ENCODE peak calls at places on chromosomes 7 and 10, in eight cellular contexts. A is myocyte; G is fibroblast of mammary gland; B is stimulated activated naive CD8-positive, alpha-beta T cell treated with anti-CD3 and anti-CD28 coated beads, Interleukin-15, Interleukin-2, amounts not matched to agents 100 U/mL and 50 U/mL, for 24 hours; U is activated CD4-positive, alpha-beta T cell treated with anti-CD3 and anti-CD28 coated beads for 48 hours; P is T follicular helper cell; N is H54; C is psoas muscle. R is an unnamed sample.

GRCh38 chr7:55140221-55140980 is 121.6 kb downstream of the EGFR start:
- DNase-seq in A (peak; percentile 81), G (peak; percentile 90), B (no peak), U (no peak), P (no peak), N (no peak), C (no peak), R (no peak)

GRCh38 chr10:60456053-60456452 is 66.4 kb upstream of the ANK3 start:
- DNase-seq in A (no peak), G (peak; percentile 51), B (no peak), U (peak; percentile 7), P (no peak), N (no peak), C (no peak), R (no peak)

GRCh38 chr10:33859319-33860022 is 525.0 kb upstream of the NRP1 start:
- DNase-seq in A (no peak), G (no peak), B (no peak), U (no peak), P (no peak), N (no peak), C (no peak), R (no peak)

GRCh38 chr7:107815254-107815882 is 12.3 kb upstream of the SLC26A3 start:
- DNase-seq in A (no peak), G (peak; percentile 3), B (no peak), U (peak; percentile 39), P (no peak), N (no peak), C (no peak), R (no peak)

GRCh38 chr7:365593-365992 is 75.6 kb downstream of the FOXL3 start:
- DNase-seq in A (no peak), G (no peak), B (no peak), U (no peak), P (no peak), N (no peak), C (no peak), R (no peak)

GRCh38 chr10:69383485-69384089 is 33.1 kb downstream of the TACR2 start:
- DNase-seq in A (peak; percentile 88), G (peak; percentile 88), B (no peak), U (no peak), P (no peak), N (peak; percentile 56), C (peak; percentile 61), R (no peak)

GRCh38 chr7:28862876-28863275 is 95.3 kb downstream of the TRIL start:
- DNase-seq in A (no peak), G (no peak), B (no peak), U (no peak), P (no peak), N (no peak), C (no peak), R (no peak)

GRCh38 chr10:117503170-117503885 is 39.2 kb upstream of the EMX2 start:
- DNase-seq in A (peak; percentile 59), G (peak; percentile 18), B (no peak), U (no peak), P (no peak), N (no peak), C (no peak), R (no peak)

GRCh38 chr10:117418121-117418520 is 42.9 kb upstream of the PDZD8 start:
- DNase-seq in A (no peak), G (no peak), B (no peak), U (no peak), P (no peak), N (no peak), C (no peak), R (no peak)

GRCh38 chr7:50335795-50336754 is 31.6 kb downstream of the IKZF1 start:
- DNase-seq in A (peak; percentile 47), G (no peak), B (peak; percentile 89), U (peak; percentile 89), P (peak; percentile 74), N (no peak), C (no peak), R (no peak)

GRCh38 chr10:79285315-79286185 is 61.7 kb upstream of the PPIF start:
- DNase-seq in A (no peak), G (no peak), B (peak; percentile 53), U (peak; percentile 69), P (no peak), N (no peak), C (no peak), R (no peak)

GRCh38 chr10:61733358-61733940 is 70.7 kb downstream of the CABCOCO1 start:
- DNase-seq in A (peak; percentile 71), G (peak; percentile 67), B (peak; percentile 12), U (peak; percentile 10), P (no peak), N (peak; percentile 4), C (no peak), R (no peak)

GRCh38 chr10:10320981-10321380 is 696.7 kb upstream of the CELF2 start:
- DNase-seq in A (peak; percentile 9), G (peak; percentile 78), B (no peak), U (no peak), P (no peak), N (no peak), C (no peak), R (no peak)

GRCh38 chr10:18473424-18474110 is 177.8 kb downstream of the NSUN6 start:
- DNase-seq in A (peak; percentile 2), G (peak; percentile 54), B (no peak), U (no peak), P (no peak), N (no peak), C (no peak), R (no peak)

GRCh38 chr10:87740232-87740631 is 77.8 kb downstream of the ATAD1 start:
- DNase-seq in A (no peak), G (peak; percentile 92), B (no peak), U (no peak), P (no peak), N (no peak), C (no peak), R (no peak)

GRCh38 chr10:67297637-67298181 is 371.9 kb downstream of the LRRTM3 start:
- DNase-seq in A (no peak), G (no peak), B (no peak), U (no peak), P (no peak), N (no peak), C (no peak), R (no peak)

GRCh38 chr7:158192184-158192835 is 395.3 kb downstream of the PTPRN2 start:
- DNase-seq in A (no peak), G (no peak), B (no peak), U (no peak), P (no peak), N (no peak), C (no peak), R (no peak)

GRCh38 chr10:88256013-88256680 is 327.0 kb downstream of the RNLS start:
- DNase-seq in A (peak; percentile 35), G (peak; percentile 91), B (no peak), U (no peak), P (no peak), N (no peak), C (peak; percentile 56), R (no peak)

R was measured in dorsolateral prefrontal cortex.